ENCODE peak calls at places on chromosome 11, in five cellular contexts. J is keratinocyte, Z is colonic mucosa, B is thoracic aorta, L is cardiac muscle cell. U is an unnamed sample.

GRCh38 chr11:77188323-77188911 is 60.4 kb downstream of the MYO7A start:
- DNase-seq in L (peak; percentile 86), Z (peak; percentile 91), B (peak; percentile 24), J (no peak), U (peak; percentile 56)

GRCh38 chr11:134587345-134587744 is 175.3 kb upstream of the B3GAT1 start:
- DNase-seq in L (no peak), B (no peak), J (no peak), Z (no peak), U (no peak)

GRCh38 chr11:20112291-20113146 is 47.8 kb downstream of the DBX1 start:
- DNase-seq in Z (peak; percentile 77), B (peak; percentile 85), L (peak; percentile 94), J (peak; percentile 89), U (peak; percentile 82)

GRCh38 chr11:105489431-105489830 is 120.4 kb upstream of the GRIA4 start:
- DNase-seq in B (no peak), Z (no peak), J (no peak), L (peak; percentile 43), U (no peak)

GRCh38 chr11:106684944-106685343 is 333.3 kb downstream of the GUCY1A2 start:
- DNase-seq in B (no peak), L (no peak), J (no peak), Z (no peak), U (no peak)

GRCh38 chr11:45161252-45162063 is 15.0 kb downstream of the PRDM11 start:
- DNase-seq in L (no peak), Z (no peak), B (no peak), J (no peak), U (peak; percentile 24)

GRCh38 chr11:94740975-94741707 is 27.0 kb upstream of the AMOTL1 start:
- DNase-seq in Z (no peak), B (no peak), L (peak; percentile 59), J (peak; percentile 42), U (no peak)

GRCh38 chr11:76793391-76793811 is 10.2 kb downstream of the TSKU start:
- DNase-seq in B (no peak), Z (no peak), L (no peak), J (no peak), U (no peak)

GRCh38 chr11:57566035-57566504 is 1.4 kb downstream of the UBE2L6 start:
- DNase-seq in J (no peak), B (no peak), Z (peak; percentile 49), L (peak; percentile 54), U (no peak)

GRCh38 chr11:77175869-77176539 is 48.0 kb downstream of the MYO7A start:
- DNase-seq in Z (no peak), L (no peak), J (no peak), B (no peak), U (no peak)

GRCh38 chr11:126842038-126842437 is 158.5 kb downstream of the KIRREL3 start:
- DNase-seq in B (no peak), Z (no peak), J (no peak), L (no peak), U (no peak)

GRCh38 chr11:11580831-11581492 is 40.8 kb downstream of the GALNT18 start:
- DNase-seq in J (no peak), Z (no peak), B (no peak), L (no peak), U (no peak)

GRCh38 chr11:65651589-65652510 is 10.9 kb downstream of the RELA start:
- DNase-seq in J (no peak), L (peak; percentile 48), B (no peak), Z (peak; percentile 89), U (no peak)

GRCh38 chr11:119093951-119094815 is 7.5 kb downstream of the DPAGT1 start:
- DNase-seq in Z (peak; percentile 45), J (no peak), B (no peak), L (peak; percentile 45), U (peak; percentile 19)

GRCh38 chr11:111000400-111001090 is 245.0 kb upstream of the POU2AF2 start:
- DNase-seq in B (no peak), J (no peak), L (peak; percentile 73), Z (no peak), U (peak; percentile 36)

GRCh38 chr11:115170133-115170815 is 333.9 kb downstream of the CADM1 start:
- DNase-seq in Z (peak; percentile 47), B (no peak), L (peak; percentile 15), J (no peak), U (no peak)

GRCh38 chr11:128515086-128515485 is 72.3 kb downstream of the ETS1 start:
- DNase-seq in L (no peak), B (no peak), Z (no peak), J (no peak), U (no peak)
- H3K4me3 ChIP-seq in L (no peak overlapping the region), B (peak overlapping the region; percentile 8), Z (no peak overlapping the region), J (no peak overlapping the region), U (no peak overlapping the region)

DNA sequence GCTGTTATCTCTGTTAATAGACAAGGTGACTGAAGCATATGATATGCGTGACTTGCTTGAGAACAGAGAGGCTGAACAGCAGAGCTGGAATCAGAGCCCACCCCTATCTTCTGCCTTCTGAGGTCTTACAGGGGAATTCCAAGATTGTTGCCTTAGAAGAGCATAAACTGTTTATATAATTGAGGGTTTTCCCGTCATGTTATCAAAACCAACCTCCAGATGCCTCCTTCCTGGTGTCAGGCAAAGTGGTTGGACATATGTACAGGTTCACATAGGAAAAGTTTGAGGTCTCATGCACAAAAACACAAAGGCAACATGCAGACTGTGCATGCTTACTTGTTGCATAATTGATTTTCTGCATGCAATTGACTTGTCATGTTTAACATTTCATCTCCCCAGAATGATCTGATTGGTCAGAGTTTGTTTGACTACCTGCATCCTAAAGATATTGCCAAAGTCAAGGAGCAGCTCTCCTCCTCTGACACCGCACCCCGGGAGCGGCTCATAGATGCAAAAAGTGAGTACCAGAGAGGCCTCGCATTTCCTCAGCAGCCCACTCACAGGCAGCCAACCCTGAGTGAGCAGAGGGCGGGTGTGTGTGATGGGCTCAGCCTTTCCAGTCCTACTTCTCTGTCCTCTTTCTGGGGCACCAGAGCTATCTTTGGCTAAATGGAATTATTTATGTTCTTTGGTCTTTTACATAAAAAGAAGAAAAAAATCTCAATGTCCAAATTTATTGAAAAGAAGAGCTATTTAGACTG is 88.9 kb downstream of the BMAL1 start:
- DNase-seq in B (no peak), L (no peak), Z (no peak), J (no peak), U (no peak)
- H3K36me3 ChIP-seq in B (peaks cover 46% of the 10 kb centered on the region), L (no peaks in the 10 kb centered on the region), Z (no peaks in the 10 kb centered on the region), J (peaks cover 18% of the 10 kb centered on the region), U (peaks cover 6% of the 10 kb centered on the region)

DNA sequence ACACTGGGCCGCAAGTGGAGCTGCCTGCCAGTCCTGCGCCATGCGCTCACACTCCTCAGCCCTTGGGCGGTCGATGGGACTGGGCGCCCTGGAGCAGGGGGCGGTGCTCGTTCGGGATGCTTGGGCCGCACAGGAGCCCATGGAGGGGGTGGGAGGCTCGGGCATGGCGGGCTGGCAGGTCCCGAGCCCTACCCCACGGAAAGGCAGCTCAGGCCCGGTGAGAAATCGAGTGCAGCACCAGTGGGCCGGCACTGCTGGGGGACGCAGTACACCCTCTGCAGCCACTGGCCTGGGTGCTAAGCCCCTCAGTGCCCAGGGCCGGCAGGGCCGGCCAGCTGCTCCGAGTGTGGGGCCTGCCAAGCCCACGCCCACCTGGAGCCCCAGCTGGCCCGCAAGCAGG is 328.7 kb upstream of the LRRC4C start:
- DNase-seq in Z (no peak), B (no peak), J (no peak), L (no peak), U (no peak)
- H3K9me3 ChIP-seq in Z (no peaks in the 10 kb centered on the region), B (no peaks in the 10 kb centered on the region), J (no peaks in the 10 kb centered on the region), L (no peaks in the 10 kb centered on the region), U (peaks cover 1% of the 10 kb centered on the region)

GRCh38 chr11:62508336-62509058 is 38.1 kb downstream of the AHNAK start:
- DNase-seq in Z (peak; percentile 78), J (no peak), B (no peak), L (peak; percentile 49), U (peak; percentile 59)
- H3K4me3 ChIP-seq in Z (no peak overlapping the region), J (no peak overlapping the region), B (peak overlapping the region; percentile 61), L (no peak overlapping the region), U (no peak overlapping the region)

GRCh38 chr11:117225553-117226170 is 6.2 kb downstream of the PCSK7 start:
- DNase-seq in B (no peak), L (no peak), J (no peak), Z (no peak), U (no peak)

GRCh38 chr11:117229411-117229810 is 2.5 kb downstream of the PCSK7 start:
- DNase-seq in Z (no peak), B (no peak), J (no peak), L (no peak), U (no peak)

GRCh38 chr11:117228091-117228490 is 3.8 kb downstream of the PCSK7 start:
- DNase-seq in Z (no peak), L (no peak), B (no peak), J (no peak), U (no peak)

GRCh38 chr11:117223741-117224685 is 7.9 kb downstream of the PCSK7 start:
- DNase-seq in Z (no peak), J (no peak), L (no peak), B (no peak), U (no peak)

GRCh38 chr11:117226388-117227385 is 5.2 kb downstream of the PCSK7 start:
- DNase-seq in B (no peak), J (peak; percentile 35), Z (no peak), L (peak; percentile 89), U (no peak)
- H3K36me3 ChIP-seq in B (peaks cover 32% of the 10 kb centered on the region), J (peaks cover 50% of the 10 kb centered on the region), Z (peaks cover 9% of the 10 kb centered on the region), L (peaks cover 9% of the 10 kb centered on the region), U (peaks cover 37% of the 10 kb centered on the region)

DNA sequence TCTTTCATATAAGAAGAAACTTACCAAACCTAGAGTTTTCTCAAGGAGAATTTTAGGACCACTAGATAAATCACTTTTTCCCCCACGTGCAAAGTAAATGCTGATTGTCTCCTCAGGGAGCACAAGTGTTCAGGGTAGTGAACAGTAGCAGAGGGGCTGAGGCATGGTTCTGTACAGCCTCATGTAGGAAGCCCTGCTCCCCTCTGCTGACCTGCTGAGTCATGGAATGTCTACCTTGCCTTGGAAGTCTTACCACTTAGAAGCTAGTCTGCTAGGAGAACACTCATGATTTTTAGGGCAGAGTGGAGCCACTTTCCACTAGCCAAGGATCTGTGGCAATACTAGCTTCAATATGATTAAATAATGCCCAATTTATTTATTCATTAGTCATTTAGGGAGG is 2120.6 kb upstream of the RAG2 start:
- DNase-seq in B (no peak), Z (no peak), J (no peak), L (no peak), U (no peak)
- H3K9me3 ChIP-seq in B (no peaks in the 10 kb centered on the region), Z (no peaks in the 10 kb centered on the region), J (no peaks in the 10 kb centered on the region), L (no peaks in the 10 kb centered on the region), U (peaks cover 5% of the 10 kb centered on the region)